ENCODE peak calls at places on chromosome 15, in nine cellular contexts. S is activated naive CD8-positive, alpha-beta T cell treated with anti-CD3 and anti-CD28 coated beads, Interleukin-2, amount 50 U/mL, for 24 hours; G is aorta; J is GDM1; B is cardiac fibroblast; Z is iris pigment epithelial cell; Y is EL; M is dermis blood vessel endothelial cell; P is IMR-90. F is an unnamed sample.

GRCh38 chr15:89333959-89334509 is 590 bp downstream of the POLG start:
- DNase-seq in Y (no peak), S (peak), J (no peak), B (no peak), M (no peak), G (no peak), Z (peak), P (no peak), F (no peak)

GRCh38 chr15:65062726-65063125 is 5.1 kb downstream of the RASL12 start:
- DNase-seq in P (no peak), G (peak), Z (no peak), B (no peak), M (no peak), J (no peak), Y (no peak), S (no peak), F (no peak)

GRCh38 chr15:27027229-27027628 is 56.2 kb downstream of the GABRG3 start:
- DNase-seq in M (no peak), B (no peak), Y (no peak), P (no peak), Z (no peak), G (no peak), J (no peak), S (no peak), F (no peak)

GRCh38 chr15:35308802-35309201 is 223.7 kb upstream of the NANOGP8 start:
- DNase-seq in S (no peak), M (peak), J (no peak), G (no peak), B (peak), Z (peak), P (peak), Y (peak), F (no peak)

GRCh38 chr15:43256341-43256740 is 10.4 kb downstream of the TGM5 start:
- DNase-seq in B (no peak), Z (no peak), Y (no peak), J (no peak), G (no peak), P (no peak), M (no peak), S (no peak), F (no peak)

GRCh38 chr15:48802867-48803266 is 8.0 kb downstream of the CEP152 start:
- DNase-seq in S (no peak), M (peak), Z (peak), J (no peak), P (peak), Y (peak), B (peak), G (no peak), F (no peak)

GRCh38 chr15:24858737-24859601 is 95.8 kb upstream of the SNRPN start:
- DNase-seq in M (no peak), Y (peak), G (no peak), S (no peak), Z (peak), P (peak), J (no peak), B (no peak), F (no peak)

GRCh38 chr15:99430881-99431401 is 134.8 kb upstream of the MEF2A start:
- DNase-seq in Z (no peak), Y (no peak), M (no peak), G (peak), B (no peak), S (no peak), P (no peak), J (no peak), F (no peak)

GRCh38 chr15:74423443-74424257 is 10.1 kb downstream of the SEMA7A start:
- DNase-seq in Z (no peak), S (no peak), B (no peak), J (no peak), M (no peak), P (no peak), Y (no peak), G (no peak), F (no peak)

GRCh38 chr15:73567022-73567421 is 66.2 kb downstream of the NPTN start:
- DNase-seq in B (no peak), Y (no peak), J (no peak), G (no peak), S (no peak), P (no peak), Z (no peak), M (no peak), F (no peak)

GRCh38 chr15:85767785-85768529 is 26.8 kb downstream of the KLHL25 start:
- DNase-seq in Y (no peak), B (no peak), J (no peak), P (no peak), M (no peak), G (no peak), S (no peak), Z (no peak), F (no peak)

GRCh38 chr15:52334491-52335160 is 39.0 kb upstream of the MYO5C start:
- DNase-seq in P (peak), J (no peak), B (peak), G (no peak), S (no peak), Z (peak), Y (peak), M (no peak), F (no peak)

GRCh38 chr15:58742424-58743160 is 6.9 kb downstream of the ADAM10 start:
- DNase-seq in Y (peak), B (peak), Z (peak), S (no peak), G (no peak), P (peak), M (peak), J (no peak), F (no peak)

GRCh38 chr15:70045045-70045444 is 52.7 kb downstream of the TLE3 start:
- DNase-seq in Z (peak), G (no peak), Y (peak), B (peak), J (no peak), P (peak), M (no peak), S (no peak), F (no peak)

GRCh38 chr15:34126522-34126921 is 24.6 kb downstream of the PGBD4 start:
- DNase-seq in G (no peak), P (no peak), B (no peak), M (no peak), Z (no peak), Y (no peak), S (no peak), J (no peak), F (no peak)

GRCh38 chr15:52186651-52187486 is 4.3 kb downstream of the GNB5 start:
- DNase-seq in J (no peak), P (no peak), B (no peak), Y (no peak), G (no peak), Z (peak), M (no peak), S (no peak), F (no peak)

GRCh38 chr15:52699457-52699856 is 20.3 kb upstream of the ATOSA start:
- DNase-seq in B (no peak), Y (no peak), Z (no peak), S (no peak), M (no peak), J (no peak), P (no peak), G (no peak), F (no peak)

GRCh38 chr15:94081829-94082228 is 149.5 kb upstream of the MCTP2 start:
- DNase-seq in M (no peak), P (no peak), Z (no peak), S (no peak), G (no peak), Y (no peak), J (no peak), B (no peak), F (no peak)

GRCh38 chr15:90315276-90315982 is 36.7 kb upstream of the ZNF774 start:
- DNase-seq in B (peak), Z (peak), M (peak), S (no peak), J (no peak), Y (peak), P (peak), G (peak), F (no peak)

GRCh38 chr15:52678468-52679231 is 538 bp downstream of the ATOSA start:
- DNase-seq in G (peak), P (peak), S (peak), J (peak), B (peak), M (peak), Y (peak), Z (peak), F (peak)

GRCh38 chr15:54387808-54388207 is 409.6 kb downstream of the UNC13C start:
- DNase-seq in P (no peak), G (no peak), B (no peak), S (no peak), Y (no peak), J (no peak), Z (no peak), M (no peak), F (no peak)

GRCh38 chr15:101458908-101459578 is 30.5 kb downstream of the PCSK6 start:
- DNase-seq in M (no peak), J (no peak), Z (no peak), Y (no peak), S (no peak), P (no peak), B (no peak), G (peak), F (no peak)

GRCh38 chr15:95880630-95881029 is 449.9 kb upstream of the NR2F2 start:
- DNase-seq in G (no peak), S (no peak), M (no peak), P (no peak), Y (no peak), J (no peak), B (no peak), Z (no peak), F (no peak)

GRCh38 chr15:49718234-49718633 is 97.4 kb downstream of the DTWD1 start:
- DNase-seq in B (peak), M (no peak), G (no peak), Z (peak), S (no peak), J (no peak), P (peak), Y (no peak), F (no peak)

F was measured in CD8-positive, alpha-beta memory T cell.